ENCODE peak calls at places on chromosomes 3 and 15, in nine cellular contexts. N is PC-3, F is IMR-90, D is right cardiac atrium, G is colonic mucosa, P is transverse colon, Z is GM23248, M is neural progenitor cell, O is spleen. T is an unnamed sample. For H3K4me1, the result is how much of the 10 kb centered on the place peaks cover.

GRCh38 chr15:90074916-90075315 is 27.4 kb downstream of the IDH2 start:
- DNase-seq in N (no peak), F (no peak), D (no peak), G (no peak), P (no peak), Z (no peak), M (no peak), O (no peak), T (no peak)

GRCh38 chr15:34154725-34155204 is 52.9 kb downstream of the PGBD4 start:
- DNase-seq in N (peak), F (peak), D (no peak), G (no peak), P (no peak), Z (peak), M (no peak), O (no peak), T (peak)

GRCh38 chr3:183252973-183253363 is at the start of gene B3GNT5:
- DNase-seq in N (peak), F (no peak), D (peak), G (peak), P (peak), Z (no peak), M (no peak), O (peak), T (peak)

GRCh38 chr15:26667222-26667988 is 105.5 kb downstream of the GABRB3 start:
- DNase-seq in N (no peak), F (no peak), D (peak), G (no peak), P (no peak), Z (no peak), M (no peak), O (no peak), T (no peak)

GRCh38 chr3:45465192-45465591 is 76.8 kb downstream of the LARS2 start:
- DNase-seq in N (no peak), F (no peak), D (no peak), G (no peak), P (no peak), Z (no peak), M (no peak), O (no peak), T (no peak)

GRCh38 chr15:101266787-101267186 is 10.5 kb downstream of the SELENOS start:
- DNase-seq in N (no peak), F (no peak), D (no peak), G (no peak), P (no peak), Z (no peak), M (no peak), O (no peak), T (no peak)

GRCh38 chr3:126287536-126288181 is 69.5 kb downstream of the KLF15 start:
- DNase-seq in N (no peak), F (peak), D (peak), G (no peak), P (peak), Z (peak), M (peak), O (peak), T (peak)

GRCh38 chr15:64930778-64931240 is 19.1 kb downstream of the ANKDD1A start:
- DNase-seq in N (no peak), F (peak), D (no peak), G (no peak), P (no peak), Z (peak), M (no peak), O (no peak), T (no peak)

GRCh38 chr3:195770081-195770840 is 41.5 kb downstream of the MUC4 start:
- DNase-seq in N (no peak), F (no peak), D (no peak), G (no peak), P (no peak), Z (no peak), M (no peak), O (peak), T (no peak)

GRCh38 chr3:39383913-39384664 is 919 bp downstream of the SLC25A38 start:
- DNase-seq in N (peak), F (peak), D (peak), G (peak), P (peak), Z (peak), M (peak), O (peak), T (peak)

GRCh38 chr3:138461246-138461645 is 26.8 kb downstream of the ESYT3 start:
- DNase-seq in N (no peak), F (peak), D (no peak), G (no peak), P (no peak), Z (peak), M (no peak), O (no peak), T (no peak)

GRCh38 chr3:61807865-61808276 is 246.5 kb downstream of the PTPRG start:
- DNase-seq in N (no peak), F (peak), D (no peak), G (no peak), P (no peak), Z (no peak), M (peak), O (no peak), T (no peak)

GRCh38 chr3:17432237-17432636 is 310.2 kb downstream of the TBC1D5 start:
- DNase-seq in N (peak), F (peak), D (no peak), G (no peak), P (no peak), Z (peak), M (no peak), O (no peak), T (no peak)

GRCh38 chr15:40471778-40472130 is 970 bp downstream of the CHST14 start:
- DNase-seq in N (peak), F (peak), D (no peak), G (no peak), P (peak), Z (peak), M (peak), O (peak), T (no peak)

GRCh38 chr3:31011383-31011782 is 116.9 kb upstream of the GADL1 start:
- DNase-seq in N (peak), F (no peak), D (no peak), G (no peak), P (no peak), Z (no peak), M (no peak), O (no peak), T (no peak)

GRCh38 chr3:115186351-115187148 is 39.5 kb upstream of the ZBTB20 start:
- DNase-seq in N (no peak), F (no peak), D (no peak), G (no peak), P (no peak), Z (no peak), M (no peak), O (no peak), T (no peak)

GRCh38 chr3:24493951-24494615 is 567 bp downstream of the THRB start:
- DNase-seq in N (peak), F (no peak), D (peak), G (peak), P (peak), Z (peak), M (peak), O (peak), T (no peak)

GRCh38 chr15:100205549-100206295 is 136.1 kb downstream of the ADAMTS17 start:
- DNase-seq in N (no peak), F (no peak), D (no peak), G (peak), P (peak), Z (no peak), M (no peak), O (peak), T (no peak)

GRCh38 chr15:50168778-50169411 is 13.1 kb upstream of the SLC27A2 start:
- DNase-seq in N (no peak), F (no peak), D (no peak), G (peak), P (no peak), Z (no peak), M (no peak), O (no peak), T (no peak)

GRCh38 chr3:184164648-184165330 is 9.6 kb downstream of the DVL3 start:
- DNase-seq in N (no peak), F (no peak), D (no peak), G (no peak), P (no peak), Z (no peak), M (no peak), O (peak), T (no peak)

DNA sequence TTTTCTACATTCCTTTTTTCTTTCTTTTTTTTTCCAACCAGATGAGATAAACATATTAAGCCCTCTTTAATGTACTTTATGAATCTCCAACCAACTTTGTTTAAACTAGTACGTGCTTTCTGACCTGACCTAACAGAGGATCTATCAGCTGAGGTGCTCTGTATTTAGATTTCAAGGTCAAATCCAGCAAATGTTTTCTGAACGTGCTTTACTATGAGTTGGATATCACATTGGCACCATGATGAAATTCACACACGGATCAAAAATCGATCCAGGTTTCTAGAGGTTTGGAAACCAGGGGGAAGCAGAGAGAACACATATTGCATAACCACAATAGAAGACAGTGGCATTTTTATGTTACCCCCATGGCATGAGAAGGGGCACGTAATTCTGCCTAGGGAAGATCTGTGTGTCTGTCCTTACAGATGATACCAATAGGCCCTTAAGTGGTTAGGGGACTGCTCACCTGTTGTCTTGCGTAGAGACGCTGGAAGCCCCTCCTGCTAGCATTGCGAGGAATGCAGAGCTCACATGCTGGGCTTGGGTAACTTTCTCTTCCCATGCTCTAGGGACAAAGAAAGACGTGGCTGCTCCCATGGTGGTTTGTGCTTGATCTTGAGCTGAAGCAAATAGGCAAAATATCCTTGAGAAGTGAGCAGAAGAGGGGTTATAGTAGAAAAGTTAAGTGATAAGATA is 59.3 kb upstream of the ABHD10 start:
- DNase-seq in N (no peak), F (no peak), D (no peak), G (no peak), P (no peak), Z (no peak), M (no peak), O (no peak), T (no peak)
- H3K4me1 ChIP-seq in N (half or more), F (under half), D (under half), G (under half), P (under half), Z (under half), M (under half), O (under half), T (under half)

DNA sequence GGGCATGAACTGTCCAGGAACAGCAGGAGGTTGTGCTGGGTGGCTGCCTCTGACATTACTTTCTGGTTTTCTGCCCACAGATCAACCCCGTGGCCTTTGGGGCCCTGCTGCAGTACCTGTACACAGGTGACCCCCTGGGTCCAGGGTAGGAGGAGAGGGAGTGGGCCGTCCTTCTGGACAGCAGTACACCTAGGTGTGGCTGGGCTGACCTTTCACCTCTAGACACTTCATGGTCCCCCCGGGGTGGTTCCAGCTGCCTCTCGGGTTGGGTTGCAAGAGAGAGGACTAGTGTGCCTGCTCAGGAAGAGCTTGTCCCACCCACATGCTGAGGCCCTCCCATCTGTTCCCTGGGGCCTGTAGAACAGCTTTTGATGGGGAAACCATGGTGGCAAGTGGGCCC is 3.7 kb downstream of the ABTB1 start:
- DNase-seq in N (no peak), F (no peak), D (no peak), G (no peak), P (no peak), Z (no peak), M (no peak), O (peak), T (no peak)
- H3K4me1 ChIP-seq in N (under half), F (under half), D (under half), G (under half), P (under half), Z (under half), M (under half), O (under half), T (under half)

GRCh38 chr3:185813691-185814215 is 11.1 kb downstream of the IGF2BP2 start:
- DNase-seq in N (no peak), F (peak), D (no peak), G (no peak), P (no peak), Z (peak), M (peak), O (no peak), T (peak)
- H3K4me1 ChIP-seq in N (under half), F (under half), D (under half), G (under half), P (under half), Z (half or more), M (half or more), O (under half), T (half or more)

DNA sequence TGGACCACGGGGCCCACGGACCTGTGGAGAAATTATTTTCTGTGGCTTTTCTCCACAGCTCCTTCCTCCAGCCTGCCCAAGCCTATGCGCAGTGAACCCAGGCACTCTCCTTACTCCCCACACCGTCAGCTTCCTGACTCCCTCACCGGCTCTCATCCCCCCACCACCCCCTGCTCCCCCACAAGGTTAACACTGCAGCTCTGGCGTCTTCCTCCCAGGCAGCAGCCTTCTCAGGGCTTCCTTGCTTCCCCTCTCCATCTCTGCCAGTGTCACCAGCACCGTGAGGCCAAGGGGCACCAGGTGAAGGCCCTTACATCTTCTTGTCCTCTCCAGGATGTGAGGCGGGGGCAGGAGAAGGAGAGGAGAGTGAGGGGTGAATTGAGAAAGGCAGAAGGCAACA is 168.3 kb upstream of the TLE3 start:
- DNase-seq in N (no peak), F (no peak), D (no peak), G (no peak), P (no peak), Z (no peak), M (no peak), O (no peak), T (no peak)
- H3K4me1 ChIP-seq in N (under half), F (under half), D (under half), G (under half), P (under half), Z (under half), M (under half), O (half or more), T (under half)

DNA sequence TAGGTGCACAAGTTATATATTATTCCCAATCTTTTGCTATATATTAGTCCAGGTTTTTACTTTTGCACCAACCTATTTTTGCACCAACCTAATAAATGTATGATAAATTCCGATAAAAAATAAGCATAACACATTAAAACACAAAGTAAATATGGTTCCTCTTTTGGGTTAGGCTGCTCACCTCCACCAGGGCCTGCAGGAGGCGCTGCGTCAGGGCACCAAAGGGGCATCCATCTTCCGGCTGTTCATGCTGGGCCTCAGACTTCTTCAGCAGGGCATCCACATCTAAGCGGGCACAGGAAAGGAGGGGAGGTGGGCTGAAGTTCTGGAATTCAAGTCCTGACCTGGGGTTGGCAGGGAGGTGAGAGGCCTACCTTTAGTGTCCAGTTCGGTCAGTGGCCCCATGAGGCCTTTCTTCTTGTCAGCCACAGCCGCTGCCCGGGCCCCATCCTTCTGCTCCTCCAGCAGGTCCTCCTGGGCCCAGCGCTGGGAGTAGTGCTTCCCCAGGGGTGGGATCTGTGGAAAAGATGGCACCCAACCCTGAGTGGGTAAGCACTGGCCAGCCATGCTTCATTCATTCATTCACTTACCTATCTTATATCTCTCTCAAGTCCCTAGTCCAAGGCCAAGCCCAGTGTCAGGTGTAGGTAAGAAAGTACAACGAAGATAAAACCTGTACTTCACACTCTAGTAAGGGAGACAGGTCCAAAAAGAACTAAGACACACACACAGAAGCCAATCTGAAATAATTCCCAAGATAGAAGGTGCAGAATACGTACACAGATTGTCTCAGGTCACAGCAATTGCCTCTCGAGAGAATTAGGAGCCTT is 5.2 kb downstream of the TADA3 start:
- DNase-seq in N (no peak), F (no peak), D (no peak), G (no peak), P (no peak), Z (peak), M (no peak), O (no peak), T (no peak)
- H3K4me1 ChIP-seq in N (under half), F (under half), D (under half), G (under half), P (under half), Z (under half), M (under half), O (under half), T (under half)